ENCODE peak calls at places on chromosomes 6 and 20, in ten cellular contexts. L is Right ventricle myocardium superior; N is HCT116; A is central memory CD8-positive, alpha-beta T cell; K is T-helper 17 cell; D is T-cell; E is lower lobe of right lung; G is stimulated activated naive CD8-positive, alpha-beta T cell treated with anti-CD3 and anti-CD28 coated beads, Interleukin-15, Interleukin-2, amounts not matched to agents 100 U/mL and 50 U/mL, for 24 hours; W is activated naive CD8-positive, alpha-beta T cell treated with anti-CD3 and anti-CD28 coated beads, Interleukin-2, amount 10 ng/mL, durations not matched to agents 7 days and 5 days; B is left cardiac atrium. R is an unnamed sample.

GRCh38 chr20:38104283-38104682 is 60.8 kb downstream of the TGM2 start:
- ATAC-seq in N (no peak), K (no peak), D (no peak), L (no peak), B (no peak), G (no peak), E (no peak), W (no peak), A (no peak), R (no peak)

GRCh38 chr6:149500085-149500484 is 15.3 kb upstream of the ZC3H12D start:
- ATAC-seq in G (no peak), N (no peak), K (peak), A (no peak), D (no peak), B (peak), W (no peak), E (no peak), L (no peak), R (no peak)

GRCh38 chr6:142952614-142953013 is 7.6 kb upstream of the HIVEP2 start:
- ATAC-seq in L (no peak), A (no peak), G (peak), B (no peak), E (no peak), D (no peak), W (no peak), K (peak), N (no peak), R (peak)

GRCh38 chr6:130513770-130514169 is 148.0 kb downstream of the TMEM200A start:
- ATAC-seq in D (peak), E (peak), B (peak), N (no peak), L (no peak), A (peak), W (peak), G (peak), K (peak), R (peak)

GRCh38 chr20:31712112-31712553 is 10.5 kb downstream of the BCL2L1 start:
- ATAC-seq in B (peak), N (no peak), W (no peak), G (no peak), D (no peak), K (no peak), L (peak), E (peak), A (no peak), R (no peak)

GRCh38 chr20:29740951-29741593 is 1516.4 kb upstream of the DEFB115 start:
- ATAC-seq in W (no peak), B (no peak), N (no peak), D (no peak), K (no peak), A (no peak), L (no peak), E (peak), G (no peak), R (peak)

GRCh38 chr6:112909781-112910180 is 562.7 kb downstream of the RFPL4B start:
- ATAC-seq in W (no peak), B (no peak), K (no peak), L (no peak), A (no peak), D (no peak), N (no peak), G (no peak), E (no peak), R (no peak)

GRCh38 chr6:40672118-40672517 is 85.0 kb upstream of the LRFN2 start:
- ATAC-seq in B (no peak), E (no peak), L (no peak), D (no peak), A (no peak), N (no peak), G (no peak), W (no peak), K (no peak), R (no peak)

GRCh38 chr6:13368716-13369115 is 40.4 kb upstream of the TBC1D7 start:
- ATAC-seq in N (no peak), G (no peak), K (no peak), E (no peak), L (no peak), W (no peak), B (no peak), D (no peak), A (no peak), R (no peak)

GRCh38 chr20:63182946-63183415 is 33.0 kb downstream of the YTHDF1 start:
- ATAC-seq in E (no peak), L (no peak), G (no peak), W (no peak), B (no peak), D (no peak), N (peak), K (no peak), A (no peak), R (no peak)

GRCh38 chr6:109769213-109769612 is 78.1 kb downstream of the FIG4 start:
- ATAC-seq in D (no peak), N (no peak), W (no peak), K (no peak), L (no peak), G (no peak), E (no peak), B (no peak), A (no peak), R (no peak)

GRCh38 chr6:4188801-4189200 is 53.4 kb upstream of the ECI2 start:
- ATAC-seq in E (no peak), N (no peak), K (no peak), D (no peak), W (no peak), G (no peak), L (no peak), A (no peak), B (no peak), R (no peak)

GRCh38 chr20:35560105-35560511 is 18.2 kb downstream of the ERGIC3 start:
- ATAC-seq in E (no peak), A (no peak), N (no peak), B (no peak), K (no peak), G (no peak), L (no peak), W (no peak), D (no peak), R (no peak)

GRCh38 chr20:5430670-5431069 is 113.9 kb upstream of the PROKR2 start:
- ATAC-seq in K (no peak), A (no peak), W (no peak), G (no peak), D (no peak), B (no peak), N (peak), E (no peak), L (no peak), R (no peak)

GRCh38 chr6:89976141-89977020 is 82.1 kb downstream of the GJA10 start:
- ATAC-seq in L (no peak), N (no peak), A (no peak), D (no peak), W (peak), E (no peak), K (no peak), B (no peak), G (peak), R (no peak)

GRCh38 chr6:35047265-35048011 is 93.7 kb downstream of the TCP11 start:
- ATAC-seq in N (no peak), D (peak), E (peak), W (no peak), A (no peak), B (peak), K (no peak), G (no peak), L (peak), R (no peak)

GRCh38 chr6:30707281-30707850 is 9.7 kb downstream of the MDC1 start:
- ATAC-seq in D (no peak), G (no peak), K (no peak), W (no peak), N (peak), B (no peak), E (no peak), L (no peak), A (no peak), R (no peak)

GRCh38 chr6:35148167-35148741 is 7.1 kb upstream of the TCP11 start:
- ATAC-seq in L (no peak), B (peak), G (peak), K (no peak), W (peak), A (no peak), N (peak), E (no peak), D (no peak), R (peak)

GRCh38 chr20:50092436-50092835 is 20.5 kb downstream of the UBE2V1 start:
- ATAC-seq in G (no peak), L (no peak), W (no peak), D (no peak), B (no peak), A (no peak), N (no peak), K (no peak), E (no peak), R (no peak)

GRCh38 chr20:57897891-57898290 is 188.1 kb upstream of the PMEPA1 start:
- ATAC-seq in N (no peak), W (no peak), L (no peak), K (no peak), G (no peak), D (no peak), E (no peak), A (no peak), B (no peak), R (no peak)

GRCh38 chr6:146543940-146544661 is 468 bp downstream of the RAB32 start:
- ATAC-seq in E (peak), N (no peak), B (peak), G (no peak), W (peak), D (no peak), A (peak), K (peak), L (peak), R (peak)

GRCh38 chr6:65637289-65638046 is 69.6 kb downstream of the EYS start:
- ATAC-seq in W (no peak), B (no peak), E (peak), N (no peak), D (no peak), K (no peak), G (no peak), L (no peak), A (no peak), R (no peak)

GRCh38 chr20:41038149-41038877 is 9.7 kb downstream of the TOP1 start:
- ATAC-seq in G (no peak), L (no peak), W (no peak), N (no peak), K (no peak), B (no peak), A (no peak), D (no peak), E (no peak), R (no peak)

GRCh38 chr6:168025831-168026325 is 28.4 kb downstream of the KIF25 start:
- ATAC-seq in E (no peak), D (no peak), B (no peak), A (no peak), G (no peak), L (no peak), W (no peak), N (no peak), K (no peak), R (no peak)

GRCh38 chr6:145294942-145295341 is 440.4 kb downstream of the EPM2A start:
- ATAC-seq in K (no peak), D (no peak), W (no peak), G (no peak), B (no peak), E (no peak), A (no peak), N (no peak), L (no peak), R (no peak)

GRCh38 chr6:148635070-148635743 is 111.6 kb upstream of the UST start:
- ATAC-seq in A (no peak), D (no peak), N (no peak), K (no peak), W (no peak), G (no peak), E (no peak), B (no peak), L (no peak), R (no peak)

GRCh38 chr20:9068232-9068781 is 580 bp upstream of the PLCB4 start:
- ATAC-seq in N (peak), E (peak), A (no peak), D (peak), G (no peak), L (peak), W (no peak), K (no peak), B (peak), R (no peak)

GRCh38 chr6:43335469-43335868 is 26.8 kb upstream of the CRIP3 start:
- ATAC-seq in D (no peak), W (no peak), A (no peak), E (no peak), K (no peak), B (no peak), L (no peak), G (no peak), N (no peak), R (no peak)

GRCh38 chr6:128208078-128208477 is 307.2 kb upstream of the THEMIS start:
- ATAC-seq in K (no peak), G (no peak), A (no peak), W (no peak), E (no peak), B (peak), D (no peak), L (no peak), N (no peak), R (no peak)

GRCh38 chr6:37493047-37493995 is 6.4 kb downstream of the CCDC167 start:
- ATAC-seq in E (no peak), A (no peak), D (no peak), N (no peak), W (no peak), B (no peak), G (no peak), K (no peak), L (no peak), R (no peak)

GRCh38 chr6:111865909-111866546 is 7.2 kb downstream of the FYN start:
- ATAC-seq in K (no peak), W (no peak), L (no peak), G (peak), E (no peak), B (no peak), N (no peak), D (no peak), A (no peak), R (no peak)

GRCh38 chr6:158290659-158291058 is 21.6 kb upstream of the TULP4 start:
- ATAC-seq in L (no peak), G (peak), K (peak), N (no peak), E (peak), W (peak), B (no peak), D (peak), A (peak), R (peak)

GRCh38 chr6:43992783-43993505 is 134.3 kb downstream of the MRPL14 start:
- ATAC-seq in G (no peak), K (no peak), W (no peak), E (no peak), N (no peak), B (peak), L (peak), A (no peak), D (no peak), R (no peak)

GRCh38 chr20:45059022-45059728 is 41.8 kb downstream of the KCNS1 start:
- ATAC-seq in K (no peak), A (no peak), D (no peak), G (no peak), E (no peak), N (no peak), B (no peak), L (no peak), W (no peak), R (no peak)

GRCh38 chr20:38973546-38974120 is 11.5 kb downstream of the DHX35 start:
- ATAC-seq in D (no peak), E (no peak), G (no peak), W (no peak), L (peak), A (no peak), B (peak), K (no peak), N (no peak), R (no peak)

GRCh38 chr20:20482453-20482852 is 114.5 kb downstream of the INSM1 start:
- ATAC-seq in A (no peak), W (no peak), B (no peak), G (no peak), E (no peak), D (no peak), N (no peak), L (no peak), K (no peak), R (no peak)

R was measured in stimulated activated memory B cell treated with anti-CD40 and anti-IgM and Interleukin-4, amounts not matched to agents 10 μg/mL and 1 μg/mL and 100 μg/mL, for 72 hours.